ENCODE peak calls at places on chromosome 1, in seven cellular contexts. Y, V, R, Q, A, C and E are unnamed samples.

GRCh38 chr1:7049913-7050625 is 264.8 kb downstream of the CAMTA1 start:
- DNase-seq in Y (no peak), V (no peak), R (no peak), Q (no peak), A (no peak), C (no peak), E (no peak)

GRCh38 chr1:53412285-53413174 is 46.7 kb upstream of the DMRTB1 start:
- DNase-seq in Y (no peak), V (no peak), R (no peak), Q (no peak), A (no peak), C (no peak), E (no peak)

GRCh38 chr1:53514436-53514835 is 55.2 kb downstream of the DMRTB1 start:
- DNase-seq in Y (no peak), V (no peak), R (no peak), Q (no peak), A (no peak), C (no peak), E (no peak)

GRCh38 chr1:164651378-164651951 is 92.5 kb downstream of the PBX1 start:
- DNase-seq in Y (no peak), V (no peak), R (no peak), Q (no peak), A (no peak), C (no peak), E (no peak)

GRCh38 chr1:161180643-161181042 is 3.3 kb upstream of the B4GALT3 start:
- DNase-seq in Y (no peak), V (no peak), R (no peak), Q (no peak), A (no peak), C (no peak), E (no peak)

GRCh38 chr1:34591751-34592629 is 162.9 kb upstream of the GJB5 start:
- DNase-seq in Y (no peak), V (no peak), R (no peak), Q (peak), A (no peak), C (peak), E (no peak)

GRCh38 chr1:168300626-168301025 is 19.9 kb downstream of the TBX19 start:
- DNase-seq in Y (no peak), V (no peak), R (no peak), Q (no peak), A (no peak), C (no peak), E (no peak)

GRCh38 chr1:9990944-9991343 is 6.1 kb upstream of the RBP7 start:
- DNase-seq in Y (no peak), V (no peak), R (no peak), Q (no peak), A (no peak), C (no peak), E (no peak)

GRCh38 chr1:154220970-154221814 is 437 bp downstream of the UBAP2L start:
- DNase-seq in Y (peak), V (peak), R (peak), Q (no peak), A (no peak), C (no peak), E (peak)

GRCh38 chr1:93905734-93906133 is 3.5 kb downstream of the GCLM start:
- DNase-seq in Y (no peak), V (no peak), R (no peak), Q (no peak), A (no peak), C (peak), E (no peak)

GRCh38 chr1:1360511-1361169 is 2.3 kb upstream of the MXRA8 start:
- DNase-seq in Y (no peak), V (peak), R (no peak), Q (no peak), A (no peak), C (peak), E (no peak)

GRCh38 chr1:228064296-228064695 is 18.2 kb upstream of the ARF1 start:
- DNase-seq in Y (no peak), V (no peak), R (no peak), Q (no peak), A (no peak), C (no peak), E (no peak)

GRCh38 chr1:219365435-219365834 is 191.8 kb downstream of the LYPLAL1 start:
- DNase-seq in Y (no peak), V (no peak), R (no peak), Q (no peak), A (no peak), C (no peak), E (no peak)

GRCh38 chr1:26096471-26096870 is 15.2 kb upstream of the PDIK1L start:
- DNase-seq in Y (no peak), V (no peak), R (no peak), Q (no peak), A (no peak), C (no peak), E (no peak)
- TF ChIP-seq POLR2AphosphoS5 in Y (no peak), V (no peak), R (no peak), Q (no peak), A (no peak), C (no peak), E (no peak)

GRCh38 chr1:209746469-209747269 is 9.2 kb upstream of the TRAF3IP3 start:
- DNase-seq in Y (no peak), V (no peak), R (no peak), Q (no peak), A (no peak), C (no peak), E (no peak)

GRCh38 chr1:209741198-209741597 is 14.7 kb upstream of the TRAF3IP3 start:
- DNase-seq in Y (no peak), V (no peak), R (no peak), Q (no peak), A (no peak), C (no peak), E (no peak)

GRCh38 chr1:209741889-209742288 is 14.0 kb upstream of the TRAF3IP3 start:
- DNase-seq in Y (no peak), V (no peak), R (no peak), Q (no peak), A (no peak), C (no peak), E (no peak)

GRCh38 chr1:209742409-209743144 is 13.3 kb upstream of the TRAF3IP3 start:
- DNase-seq in Y (no peak), V (no peak), R (no peak), Q (no peak), A (no peak), C (no peak), E (no peak)

DNA sequence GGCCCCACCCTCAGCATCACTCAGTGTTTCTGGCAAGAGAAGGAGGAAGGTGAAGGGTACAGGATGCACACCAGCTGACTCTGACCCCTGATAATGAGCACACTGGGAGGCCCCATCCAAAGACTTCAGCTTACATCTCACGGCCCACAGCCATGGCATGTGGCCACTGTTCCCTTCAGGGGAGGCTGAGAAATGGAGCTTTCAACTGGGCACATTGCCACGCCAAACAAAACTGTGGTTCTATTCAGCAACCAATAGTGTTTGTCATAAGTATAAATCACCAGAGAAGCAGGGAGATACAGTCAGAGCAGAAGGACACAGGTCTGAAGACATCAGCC is 12.7 kb upstream of the TRAF3IP3 start:
- DNase-seq in Y (no peak), V (no peak), R (no peak), Q (no peak), A (no peak), C (no peak), E (no peak)
- TF ChIP-seq TAF1 in Y (no peak), V (no peak), R (no peak), Q (no peak), A (no peak), C (no peak), E (no peak)

DNA sequence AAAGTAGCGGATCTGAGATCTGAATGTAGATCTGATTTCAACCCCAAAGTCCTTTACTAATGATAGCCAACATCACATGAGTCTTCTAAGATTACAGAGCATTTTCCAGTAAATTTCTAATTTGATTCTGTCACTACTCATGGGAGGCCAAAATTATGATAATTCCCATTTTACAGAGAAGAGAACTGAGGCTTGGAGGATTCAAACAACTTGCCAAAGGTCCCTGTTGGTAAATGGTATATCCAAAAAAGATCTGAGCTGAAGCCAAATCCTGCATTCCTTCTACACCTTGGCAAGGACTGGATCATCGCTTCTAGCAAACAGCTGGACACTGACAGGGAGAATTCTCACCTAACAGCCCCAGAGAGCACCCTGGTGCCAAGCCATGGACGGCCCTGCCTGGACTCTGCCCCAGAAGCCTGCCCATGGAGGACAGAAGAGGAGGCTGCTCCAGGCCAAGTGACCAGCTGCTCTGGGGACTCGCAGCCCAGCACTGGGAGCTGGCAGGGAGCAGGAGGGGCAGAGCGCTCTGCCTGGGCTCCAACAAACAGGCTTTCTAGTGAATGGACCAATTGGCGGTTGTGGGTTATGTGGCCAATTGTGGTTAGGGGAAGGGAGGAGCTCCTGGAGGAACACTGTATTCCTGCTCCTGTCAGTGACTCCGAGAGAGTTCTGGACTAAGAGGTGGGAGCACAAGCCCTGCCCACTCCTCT is 6.4 kb upstream of the CSF1 start:
- DNase-seq in Y (no peak), V (no peak), R (no peak), Q (no peak), A (no peak), C (peak), E (no peak)
- TF ChIP-seq POLR2AphosphoS5 in Y (no peak), V (no peak), R (no peak), Q (no peak), A (no peak), C (no peak), E (no peak)

GRCh38 chr1:23776198-23776597 is 2.0 kb upstream of the PITHD1 start:
- DNase-seq in Y (no peak), V (no peak), R (no peak), Q (no peak), A (no peak), C (no peak), E (no peak)

GRCh38 chr1:23774174-23774880 is 3.9 kb upstream of the PITHD1 start:
- DNase-seq in Y (no peak), V (no peak), R (no peak), Q (no peak), A (no peak), C (no peak), E (no peak)

GRCh38 chr1:23777979-23778814 is at the start of gene PITHD1:
- DNase-seq in Y (peak), V (peak), R (peak), Q (peak), A (no peak), C (peak), E (peak)

GRCh38 chr1:23784846-23785245 is 6.1 kb upstream of the LYPLA2 start:
- DNase-seq in Y (no peak), V (no peak), R (no peak), Q (no peak), A (no peak), C (no peak), E (no peak)

DNA sequence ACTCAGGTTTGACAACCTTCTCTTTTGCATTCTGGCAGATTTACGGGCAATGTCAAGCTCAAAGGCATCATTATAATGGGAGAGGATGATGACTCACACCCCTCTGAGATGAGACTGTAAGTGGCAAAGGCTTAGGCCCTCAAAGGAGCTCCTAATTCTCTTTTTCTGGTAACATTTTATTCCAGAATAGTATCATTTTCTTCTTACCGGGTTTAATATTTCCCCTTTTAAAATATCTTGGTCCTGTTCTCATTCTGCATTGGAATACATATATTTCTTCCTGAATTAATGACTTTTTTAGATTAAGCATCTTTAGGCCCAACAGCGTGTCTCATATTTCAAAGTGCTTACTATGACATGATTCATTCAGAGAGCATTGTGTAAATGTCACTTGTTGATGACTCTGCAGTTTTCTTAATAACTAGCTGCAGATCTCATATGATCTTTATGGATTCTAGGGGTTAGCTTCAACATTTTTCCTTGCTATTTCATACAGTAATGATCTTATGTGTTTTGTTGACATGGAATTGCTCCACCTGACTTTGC is 1.7 kb downstream of the PITHD1 start:
- DNase-seq in Y (no peak), V (no peak), R (no peak), Q (no peak), A (no peak), C (no peak), E (no peak)
- TF ChIP-seq TAF1 in Y (no peak), V (no peak), R (no peak), Q (no peak), A (no peak), C (no peak), E (no peak)

GRCh38 chr1:73800376-73800775 is 397.6 kb downstream of the LRRIQ3 start:
- DNase-seq in Y (no peak), V (no peak), R (no peak), Q (no peak), A (no peak), C (no peak), E (no peak)

GRCh38 chr1:73803380-73803779 is 394.6 kb downstream of the LRRIQ3 start:
- DNase-seq in Y (no peak), V (no peak), R (no peak), Q (no peak), A (no peak), C (no peak), E (no peak)

GRCh38 chr1:73801912-73802429 is 396.0 kb downstream of the LRRIQ3 start:
- DNase-seq in Y (no peak), V (no peak), R (no peak), Q (no peak), A (no peak), C (no peak), E (no peak)

DNA sequence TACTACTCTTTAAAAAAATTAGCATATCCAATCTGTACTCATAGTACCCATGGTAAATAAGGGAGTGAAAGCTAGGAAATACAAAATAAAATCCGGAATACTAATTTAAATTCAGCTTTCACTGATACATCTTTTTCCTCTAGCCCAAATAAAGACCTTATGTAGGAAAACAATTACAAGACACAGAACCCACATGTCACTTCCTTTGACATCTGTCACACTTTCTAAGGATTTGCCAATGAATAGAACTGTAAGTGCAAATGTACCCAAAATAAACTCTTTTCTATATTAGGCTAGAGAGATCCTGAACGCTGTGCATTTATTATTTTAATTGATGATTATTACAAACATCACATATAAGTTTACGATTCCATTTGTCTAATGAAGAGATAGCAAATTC is 393.0 kb downstream of the LRRIQ3 start:
- DNase-seq in Y (no peak), V (no peak), R (no peak), Q (no peak), A (no peak), C (no peak), E (no peak)
- TF ChIP-seq POLR2AphosphoS5 in Y (no peak), V (no peak), R (no peak), Q (no peak), A (no peak), C (no peak), E (no peak)